ENCODE peak calls at places on chromosomes 11 and 22, in four cellular contexts. R is lung, B is fibroblast of the aortic adventitia, W is natural killer cell. Y is an unnamed sample.

GRCh38 chr11:64210301-64211020 is 3.9 kb downstream of the FERMT3 start:
- DNase-seq in W (no peak), B (no peak), R (no peak), Y (no peak)

GRCh38 chr11:119018074-119018938 is at the start of the genes RPS25 and TRAPPC4:
- DNase-seq in R (peak), B (peak), W (peak), Y (peak)

GRCh38 chr11:118239509-118239908 is 12.7 kb downstream of the MPZL3 start:
- DNase-seq in R (no peak), W (no peak), B (no peak), Y (no peak)

GRCh38 chr11:68215524-68216170 is 2.6 kb upstream of the KMT5B start:
- DNase-seq in R (no peak), B (no peak), W (no peak), Y (no peak)

GRCh38 chr11:65429724-65430405 is 7.3 kb downstream of the NEAT1 start:
- DNase-seq in B (peak), W (no peak), R (peak), Y (no peak)

GRCh38 chr11:46247090-46247489 is 30.4 kb upstream of the CREB3L1 start:
- DNase-seq in R (no peak), W (no peak), B (peak), Y (no peak)

GRCh38 chr11:46293616-46294015 is 16.2 kb downstream of the CREB3L1 start:
- DNase-seq in B (peak), W (no peak), R (no peak), Y (no peak)

GRCh38 chr22:50500452-50500851 is 7.0 kb downstream of the LMF2 start:
- DNase-seq in W (no peak), R (no peak), B (no peak), Y (no peak)

GRCh38 chr11:66443602-66444001 is 5.0 kb upstream of the MRPL11 start:
- DNase-seq in W (no peak), B (peak), R (no peak), Y (no peak)

GRCh38 chr11:118002541-118003019 is 16.4 kb downstream of the IL10RA start:
- DNase-seq in B (no peak), R (peak), W (no peak), Y (peak)

GRCh38 chr11:67378544-67378943 is 5.1 kb upstream of the CLCF1 start:
- DNase-seq in R (no peak), W (no peak), B (no peak), Y (no peak)

GRCh38 chr11:114340311-114341131 is 44.3 kb downstream of the NNMT start:
- DNase-seq in B (peak), W (no peak), R (no peak), Y (no peak)
- TF ChIP-seq CTCF in B (peak), W (peak), R (peak), Y (peak)

DNA sequence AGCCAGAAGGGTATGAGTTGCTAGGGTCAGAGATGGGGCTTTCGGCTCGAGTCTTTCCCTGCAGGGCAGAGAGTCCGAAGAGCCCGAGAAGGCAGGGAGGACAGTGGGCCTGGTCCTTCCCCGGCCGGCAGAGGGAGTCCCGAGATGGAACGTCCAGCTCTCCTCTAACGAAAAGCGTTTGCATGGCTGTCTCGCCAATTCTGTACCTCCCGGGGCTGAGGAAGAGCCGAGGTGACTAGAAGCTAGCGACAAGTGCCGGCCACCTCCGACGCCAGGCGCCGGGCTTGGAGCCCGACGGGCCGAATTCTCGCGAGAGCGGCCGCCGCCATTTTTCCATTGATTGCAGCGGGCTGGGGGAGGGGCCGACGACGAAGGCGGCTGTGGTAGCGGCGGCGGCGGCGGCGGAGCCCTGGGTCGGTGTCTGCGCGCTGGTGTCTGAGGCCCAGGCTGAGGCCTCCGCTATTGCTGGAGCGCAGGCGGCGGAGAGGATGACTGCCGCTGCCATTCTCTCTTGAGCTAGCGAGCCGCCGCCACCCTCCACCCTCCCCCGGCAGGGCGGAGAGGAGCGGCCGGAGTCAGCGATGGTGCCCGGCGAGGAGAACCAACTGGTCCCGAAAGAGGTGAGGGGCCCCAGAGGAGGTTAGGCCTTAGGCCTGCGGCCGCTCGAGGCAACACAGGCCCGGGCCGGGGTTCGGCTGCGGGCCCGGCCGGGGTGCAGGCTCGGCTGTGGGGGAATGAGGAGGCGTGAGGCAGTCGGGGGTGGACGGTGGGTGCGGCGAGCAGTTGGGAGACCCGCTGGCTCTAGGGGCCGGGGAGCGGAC is at the start of gene USP47:
- DNase-seq in W (peak), R (peak), B (peak), Y (peak)
- TF ChIP-seq CTCF in W (peak), R (peak), B (peak), Y (peak)

GRCh38 chr22:29031236-29031982 is 30.2 kb downstream of the C22orf31 start:
- DNase-seq in R (peak), W (peak), B (peak), Y (no peak)
- TF ChIP-seq CTCF in R (no peak), W (no peak), B (peak), Y (peak)

GRCh38 chr11:15114501-15115475 is at the start of gene INSC:
- DNase-seq in B (no peak), W (no peak), R (no peak), Y (no peak)
- TF ChIP-seq CTCF in B (no peak), W (no peak), R (no peak), Y (peak)

GRCh38 chr22:48155446-48155845 is 1393.0 kb downstream of the TBC1D22A start:
- DNase-seq in R (no peak), W (no peak), B (no peak), Y (no peak)
- TF ChIP-seq CTCF in R (no peak), W (no peak), B (no peak), Y (no peak)

DNA sequence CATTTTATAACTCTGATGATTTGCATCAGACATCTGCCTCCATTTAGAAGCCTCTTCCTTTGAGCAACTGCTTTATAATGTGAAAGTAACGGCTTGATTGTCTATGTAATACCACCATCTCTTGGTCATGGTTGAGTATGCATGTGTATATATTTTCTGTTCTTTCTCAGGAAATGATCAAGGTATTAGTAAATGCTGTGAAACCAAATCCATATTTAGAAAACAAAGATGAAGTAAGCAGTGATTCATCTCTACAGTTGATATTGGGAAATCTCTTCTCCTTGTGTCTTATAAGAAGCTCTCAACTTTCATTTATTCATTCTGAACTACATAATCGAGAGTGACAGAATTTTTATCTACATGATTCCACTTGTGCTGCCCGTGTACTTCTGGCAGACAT is 104.6 kb upstream of the ANO3 start:
- DNase-seq in W (no peak), B (peak), R (no peak), Y (no peak)
- TF ChIP-seq CTCF in W (no peak), B (peak), R (no peak), Y (peak)

DNA sequence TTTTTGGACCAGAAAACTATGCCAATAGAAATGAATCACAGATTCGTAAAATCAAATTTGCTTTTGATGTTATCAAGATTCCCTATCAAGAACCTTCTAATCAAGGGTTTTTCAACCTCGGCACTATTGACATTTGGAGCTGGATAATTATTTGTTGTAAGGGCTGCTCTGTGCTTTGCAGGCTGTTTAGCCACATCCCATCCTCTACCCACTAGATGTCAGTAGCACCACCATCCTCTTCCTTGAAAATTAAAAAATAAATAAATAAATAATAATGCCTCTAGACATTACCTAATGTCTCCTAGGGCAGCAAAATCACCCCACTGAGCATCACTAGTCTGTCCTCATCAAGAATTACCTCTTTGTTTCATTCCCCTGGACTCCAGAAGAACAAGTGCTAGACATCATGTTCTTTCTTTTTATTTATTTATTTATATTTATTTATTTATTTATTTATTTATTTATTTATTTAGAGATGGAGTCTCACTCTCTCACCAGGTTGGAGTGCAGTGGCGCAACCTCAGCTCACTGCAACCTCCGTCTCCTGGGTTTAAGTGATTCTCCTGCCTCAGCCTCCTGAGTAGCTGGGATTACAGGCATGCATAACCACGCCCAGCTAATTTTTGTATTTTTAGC is 744.7 kb downstream of the KCNA4 start:
- DNase-seq in B (peak), R (no peak), W (no peak), Y (no peak)
- TF ChIP-seq CTCF in B (peak), R (no peak), W (no peak), Y (peak)

DNA sequence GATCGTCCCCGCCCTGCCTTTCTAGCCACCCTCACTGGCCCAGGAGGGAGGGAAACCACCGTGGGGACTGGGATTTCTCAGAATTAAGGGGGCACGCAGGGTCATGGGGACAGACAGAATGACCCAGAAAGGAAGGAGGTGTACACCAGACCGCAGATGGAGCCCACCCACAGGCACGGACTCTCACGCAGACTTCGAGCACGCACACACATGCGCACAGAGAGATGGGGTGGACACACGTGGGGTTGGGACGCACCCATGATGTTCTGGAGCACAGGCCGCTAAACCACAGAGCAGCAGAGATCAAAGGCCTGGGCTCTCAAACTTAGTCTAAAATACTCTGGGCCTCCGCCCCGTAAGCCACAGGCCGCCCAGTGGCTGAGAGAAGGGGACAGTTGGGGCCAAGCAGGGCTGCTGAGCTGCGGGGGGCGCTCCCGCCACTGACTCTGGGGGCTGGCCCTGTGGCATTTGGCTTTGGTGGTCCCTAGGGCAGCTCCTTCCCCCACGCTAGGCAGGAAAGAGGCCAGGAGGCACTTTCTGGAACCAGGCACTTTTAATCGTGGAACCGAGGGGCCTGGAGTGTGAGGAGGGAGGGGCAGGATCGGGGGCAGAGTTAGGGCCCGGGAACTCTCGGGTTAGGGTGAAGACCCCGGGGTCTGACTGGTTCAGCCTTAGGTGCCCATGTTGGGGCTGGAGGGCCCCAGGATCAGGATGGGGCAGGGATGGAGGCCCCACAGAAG is 1.5 kb downstream of the IFITM5 start:
- DNase-seq in B (peak), R (no peak), W (no peak), Y (no peak)
- TF ChIP-seq CTCF in B (no peak), R (no peak), W (no peak), Y (no peak)

GRCh38 chr11:76419896-76420295 is 24.9 kb upstream of the EMSY start:
- DNase-seq in B (no peak), R (no peak), W (no peak), Y (no peak)
- TF ChIP-seq CTCF in B (peak), R (no peak), W (peak), Y (peak)

GRCh38 chr22:36486619-36487384 is 5.4 kb upstream of the TXN2 start:
- DNase-seq in R (peak), B (peak), W (peak), Y (no peak)
- TF ChIP-seq CTCF in R (peak), B (peak), W (peak), Y (peak)